ENCODE peak calls at places on chromosomes 6 and 20, in ten cellular contexts. K is breast epithelium; Y is choroid plexus epithelial cell; R is activated CD8-positive, alpha-beta T cell treated with anti-CD3 and anti-CD28 coated beads for 36 hours; M is thoracic aorta; G is psoas muscle; C is thyroid gland; V is transverse colon; N is heart right ventricle; Z is CD8-positive, alpha-beta T cell. L is an unnamed sample.

GRCh38 chr20:33132858-33133615 is 34.9 kb upstream of the BPIFA2 start:
- DNase-seq in K (no peak), Y (no peak), R (no peak), M (no peak), G (no peak), C (no peak), V (no peak), N (no peak), Z (no peak), L (no peak)

GRCh38 chr20:57998981-57999464 is 229.4 kb downstream of the ANKRD60 start:
- DNase-seq in K (no peak), Y (no peak), R (no peak), M (no peak), G (no peak), C (no peak), V (no peak), N (no peak), Z (no peak), L (no peak)

GRCh38 chr6:142843344-142843743 is 101.6 kb downstream of the HIVEP2 start:
- DNase-seq in K (no peak), Y (no peak), R (no peak), M (no peak), G (no peak), C (no peak), V (no peak), N (no peak), Z (no peak), L (no peak)

GRCh38 chr20:58179432-58180099 is 48.9 kb downstream of the ANKRD60 start:
- DNase-seq in K (no peak), Y (peak; percentile 40), R (peak; percentile 64), M (no peak), G (peak; percentile 71), C (peak; percentile 23), V (peak; percentile 59), N (peak; percentile 72), Z (peak; percentile 66), L (no peak)

GRCh38 chr20:32763202-32763999 is 1.2 kb downstream of the DNMT3B start:
- DNase-seq in K (no peak), Y (no peak), R (no peak), M (no peak), G (no peak), C (peak; percentile 43), V (no peak), N (peak; percentile 14), Z (no peak), L (no peak)

GRCh38 chr6:129635396-129636164 is 74.4 kb downstream of the ARHGAP18 start:
- DNase-seq in K (no peak), Y (peak; percentile 75), R (no peak), M (no peak), G (no peak), C (no peak), V (no peak), N (no peak), Z (no peak), L (no peak)

GRCh38 chr6:163837681-163838431 is 423.3 kb downstream of the QKI start:
- DNase-seq in K (no peak), Y (peak; percentile 19), R (no peak), M (no peak), G (peak; percentile 48), C (no peak), V (no peak), N (no peak), Z (no peak), L (no peak)

GRCh38 chr6:10838794-10839333 is 525 bp upstream of the MAK start:
- DNase-seq in K (no peak), Y (no peak), R (peak; percentile 55), M (no peak), G (no peak), C (no peak), V (no peak), N (no peak), Z (no peak), L (peak; percentile 74)

GRCh38 chr20:21101453-21102251 is 4.5 kb downstream of the LINC00237 start:
- DNase-seq in K (no peak), Y (no peak), R (peak; percentile 9), M (no peak), G (peak; percentile 53), C (no peak), V (no peak), N (no peak), Z (no peak), L (no peak)

GRCh38 chr6:170532867-170533488 is 20.1 kb downstream of the PSMB1 start:
- DNase-seq in K (no peak), Y (peak; percentile 28), R (no peak), M (no peak), G (no peak), C (no peak), V (no peak), N (no peak), Z (no peak), L (no peak)

GRCh38 chr6:125974214-125974866 is 12.0 kb upstream of the TRMT11 start:
- DNase-seq in K (no peak), Y (peak; percentile 83), R (no peak), M (no peak), G (no peak), C (no peak), V (no peak), N (no peak), Z (no peak), L (no peak)
- TF ChIP-seq CTCF in K (peak; percentile 59), Y (peak; percentile 56), R (peak; percentile 52), M (peak; percentile 45), G (peak; percentile 48), C (peak; percentile 70), V (peak; percentile 54), N (peak; percentile 65), Z (peak; percentile 69), L (peak; percentile 40)

GRCh38 chr6:105135907-105136432 is 43.8 kb downstream of the POPDC3 start:
- DNase-seq in K (no peak), Y (peak; percentile 40), R (no peak), M (no peak), G (no peak), C (no peak), V (no peak), N (no peak), Z (no peak), L (no peak)

GRCh38 chr6:105136433-105137350 is 43.1 kb downstream of the POPDC3 start:
- DNase-seq in K (no peak), Y (peak; percentile 56), R (peak; percentile 13), M (no peak), G (peak; percentile 92), C (peak; percentile 40), V (peak; percentile 55), N (peak; percentile 77), Z (no peak), L (no peak)

GRCh38 chr6:105138141-105138540 is 41.7 kb downstream of the POPDC3 start:
- DNase-seq in K (no peak), Y (no peak), R (no peak), M (no peak), G (no peak), C (no peak), V (no peak), N (no peak), Z (no peak), L (no peak)

GRCh38 chr6:105137388-105137787 is 42.4 kb downstream of the POPDC3 start:
- DNase-seq in K (no peak), Y (peak; percentile 10), R (no peak), M (no peak), G (peak; percentile 58), C (peak; percentile 6), V (no peak), N (peak; percentile 28), Z (no peak), L (no peak)

GRCh38 chr6:105135056-105135455 is 44.8 kb downstream of the POPDC3 start:
- DNase-seq in K (no peak), Y (peak; percentile 15), R (no peak), M (no peak), G (no peak), C (no peak), V (no peak), N (no peak), Z (no peak), L (no peak)
- TF ChIP-seq CTCF in K (no peak), Y (peak; percentile 19), R (no peak), M (no peak), G (peak; percentile 29), C (no peak), V (no peak), N (peak; percentile 18), Z (no peak), L (no peak)

DNA sequence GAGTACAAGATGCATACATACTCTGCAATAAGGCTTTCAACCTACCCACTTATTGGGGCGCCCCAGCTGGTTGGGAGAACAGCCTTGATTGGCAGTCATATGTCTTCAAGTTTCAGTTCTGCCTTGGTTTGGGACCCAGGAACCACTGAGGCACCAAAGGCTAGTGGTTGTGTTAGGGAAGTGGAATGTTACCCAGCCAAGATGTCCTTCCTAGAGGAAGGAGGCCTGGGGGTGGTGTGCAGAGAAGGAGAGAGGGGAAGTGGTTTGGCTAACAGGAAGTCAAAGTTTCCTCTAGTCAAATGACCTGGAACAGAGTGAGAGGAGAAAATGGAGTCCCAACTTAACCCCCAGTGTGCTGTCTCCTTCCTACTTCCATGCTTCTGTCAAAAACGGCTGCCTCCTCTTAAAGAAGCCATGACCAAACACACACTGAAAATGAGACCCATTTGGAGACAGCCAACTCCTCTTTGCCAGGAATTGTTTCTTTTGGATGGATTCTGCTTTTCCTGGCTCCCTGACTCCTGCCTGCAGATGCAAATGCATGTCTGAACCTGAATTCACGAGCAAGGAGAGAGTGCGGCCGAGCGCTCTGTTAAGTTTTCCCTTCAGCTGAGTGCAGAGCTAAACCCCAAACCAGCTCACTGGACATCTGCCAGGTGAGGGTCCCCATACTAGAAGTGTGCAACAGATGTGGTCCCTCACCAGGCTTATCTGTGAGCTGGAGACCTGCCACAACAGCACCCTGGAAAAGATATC is 59.3 kb downstream of the CD164 start:
- DNase-seq in K (no peak), Y (no peak), R (no peak), M (peak; percentile 15), G (no peak), C (peak; percentile 10), V (no peak), N (no peak), Z (no peak), L (peak; percentile 33)
- TF ChIP-seq CTCF in K (no peak), Y (no peak), R (no peak), M (no peak), G (no peak), C (no peak), V (no peak), N (no peak), Z (no peak), L (no peak)

GRCh38 chr6:135458051-135458450 is 39.5 kb downstream of the AHI1 start:
- DNase-seq in K (no peak), Y (peak; percentile 38), R (no peak), M (no peak), G (no peak), C (no peak), V (no peak), N (no peak), Z (no peak), L (no peak)
- TF ChIP-seq CTCF in K (no peak), Y (no peak), R (no peak), M (no peak), G (no peak), C (no peak), V (no peak), N (no peak), Z (no peak), L (no peak)

GRCh38 chr20:45469336-45470261 is at the start of gene WFDC2:
- DNase-seq in K (peak; percentile 37), Y (no peak), R (peak; percentile 21), M (no peak), G (no peak), C (peak; percentile 77), V (peak; percentile 38), N (peak; percentile 13), Z (no peak), L (no peak)
- TF ChIP-seq CTCF in K (no peak), Y (no peak), R (no peak), M (no peak), G (no peak), C (peak; percentile 34), V (no peak), N (no peak), Z (no peak), L (no peak)